ENCODE peak calls at places on chromosomes 11 and 22, in ten cellular contexts. Q, Y, O, H, N, P, C, G, K and R are unnamed samples.

GRCh38 chr11:115695677-115696451 is 191.6 kb upstream of the CADM1 start:
- DNase-seq in Q (no peak), Y (no peak), O (no peak), H (no peak), N (no peak), P (no peak), C (no peak), G (no peak), K (no peak), R (no peak)

GRCh38 chr22:30861131-30861530 is 107.4 kb downstream of the MORC2 start:
- DNase-seq in Q (no peak), Y (no peak), O (no peak), H (no peak), N (no peak), P (no peak), C (peak; percentile 43), G (no peak), K (peak; percentile 22), R (no peak)

GRCh38 chr22:38442967-38443674 is 11.9 kb downstream of the KCNJ4 start:
- DNase-seq in Q (peak; percentile 80), Y (no peak), O (no peak), H (no peak), N (no peak), P (no peak), C (no peak), G (no peak), K (no peak), R (no peak)

GRCh38 chr11:11349870-11350325 is 3.2 kb downstream of the CSNK2A3 start:
- DNase-seq in Q (peak; percentile 39), Y (no peak), O (no peak), H (no peak), N (no peak), P (no peak), C (no peak), G (no peak), K (no peak), R (peak; percentile 41)

GRCh38 chr22:49039625-49040024 is 788.0 kb downstream of the BRD1 start:
- DNase-seq in Q (no peak), Y (no peak), O (no peak), H (no peak), N (no peak), P (no peak), C (no peak), G (no peak), K (no peak), R (no peak)

GRCh38 chr11:89220684-89221339 is 43.1 kb downstream of the TYR start:
- DNase-seq in Q (no peak), Y (no peak), O (no peak), H (no peak), N (no peak), P (no peak), C (no peak), G (no peak), K (no peak), R (no peak)

GRCh38 chr11:40274017-40274416 is 1185.4 kb downstream of the LRRC4C start:
- DNase-seq in Q (no peak), Y (no peak), O (no peak), H (no peak), N (no peak), P (no peak), C (no peak), G (no peak), K (no peak), R (peak; percentile 34)

GRCh38 chr11:107198490-107199007 is 180.3 kb upstream of the GUCY1A2 start:
- DNase-seq in Q (no peak), Y (no peak), O (no peak), H (no peak), N (no peak), P (no peak), C (no peak), G (no peak), K (no peak), R (no peak)

GRCh38 chr11:65903068-65903481 is 2.9 kb upstream of the FOSL1 start:
- DNase-seq in Q (no peak), Y (peak; percentile 85), O (no peak), H (no peak), N (no peak), P (no peak), C (no peak), G (peak; percentile 78), K (no peak), R (no peak)

GRCh38 chr11:65899356-65900124 is 648 bp downstream of the FOSL1 start:
- DNase-seq in Q (peak; percentile 56), Y (peak; percentile 75), O (peak; percentile 87), H (no peak), N (peak; percentile 50), P (peak; percentile 53), C (peak; percentile 92), G (peak; percentile 89), K (peak; percentile 68), R (peak; percentile 66)

GRCh38 chr11:65898656-65899355 is 1.4 kb downstream of the FOSL1 start:
- DNase-seq in Q (no peak), Y (no peak), O (no peak), H (no peak), N (no peak), P (no peak), C (no peak), G (no peak), K (no peak), R (no peak)

GRCh38 chr11:65900899-65901180 is 652 bp upstream of the FOSL1 start:
- DNase-seq in Q (no peak), Y (no peak), O (no peak), H (no peak), N (no peak), P (no peak), C (no peak), G (no peak), K (no peak), R (no peak)

DNA sequence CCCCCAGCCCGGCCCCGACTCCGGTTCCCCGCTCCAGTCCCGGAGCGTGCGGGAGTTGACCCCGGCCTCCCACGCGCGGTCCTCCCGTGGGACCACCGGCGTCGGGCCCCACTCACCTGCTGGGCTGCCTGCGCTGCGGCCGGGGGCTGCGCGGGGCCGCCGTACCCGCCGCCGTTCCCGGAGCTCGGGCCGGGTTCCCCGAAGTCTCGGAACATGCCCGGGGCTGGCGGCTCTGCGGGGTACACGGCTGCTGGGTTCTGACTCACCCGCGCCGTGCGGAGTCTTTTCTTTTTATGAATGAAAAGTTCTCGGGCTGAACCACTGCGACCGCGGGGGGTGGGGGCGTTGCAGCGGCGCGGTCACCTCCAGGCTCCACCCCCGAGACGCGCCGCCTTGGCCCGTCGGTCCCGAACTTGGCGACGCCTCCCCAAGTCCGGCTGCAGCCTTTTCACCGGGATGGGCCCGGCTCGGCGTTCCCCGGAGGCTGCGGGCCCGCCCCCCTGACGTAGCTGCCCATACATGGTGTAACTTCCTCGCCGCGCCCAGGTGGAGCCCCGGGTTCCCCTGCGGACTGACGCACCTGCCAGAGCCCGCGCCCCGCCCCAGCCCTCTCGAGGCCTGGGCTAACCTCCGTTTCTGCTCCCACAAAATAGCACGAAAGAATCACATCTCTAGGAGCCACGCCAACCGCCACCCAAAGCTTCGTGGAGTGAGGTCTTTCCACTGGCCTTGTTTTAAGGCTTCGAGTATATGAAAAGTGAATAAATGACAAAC is at the start of gene FOSL1:
- DNase-seq in Q (peak; percentile 86), Y (peak; percentile 91), O (peak; percentile 95), H (peak; percentile 75), N (peak; percentile 77), P (peak; percentile 89), C (peak; percentile 96), G (peak; percentile 97), K (peak; percentile 83), R (peak; percentile 93)
- TF ChIP-seq POLR2A in Q (no peak), Y (peak; percentile 78), O (peak; percentile 83), H (no peak), N (peak; percentile 60), P (peak; percentile 52), C (no peak), G (peak; percentile 97), K (peak; percentile 72), R (peak; percentile 90)

DNA sequence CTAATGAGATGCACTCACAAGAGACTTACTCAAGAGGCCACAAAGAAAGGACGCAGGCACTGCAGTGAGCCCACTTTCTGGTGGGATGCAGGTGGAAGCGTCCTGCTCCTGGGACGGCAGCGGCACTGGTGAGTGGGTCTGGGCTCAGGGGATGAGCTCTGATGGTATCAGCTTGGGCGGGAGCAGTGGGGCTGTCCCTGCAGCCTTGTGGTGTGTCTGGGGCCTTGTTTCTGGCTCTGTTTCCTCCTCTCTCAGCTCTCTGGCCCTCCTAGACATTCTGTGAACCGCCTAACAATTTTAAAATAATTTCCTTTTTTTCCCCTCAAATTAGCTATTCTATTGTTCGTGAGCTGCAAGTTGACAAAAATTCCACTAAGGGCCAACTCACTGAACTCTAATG is 8.8 kb upstream of the ST14 start:
- DNase-seq in Q (no peak), Y (no peak), O (no peak), H (no peak), N (no peak), P (no peak), C (no peak), G (no peak), K (no peak), R (no peak)
- TF ChIP-seq POLR2A in Q (no peak), Y (no peak), O (no peak), H (no peak), N (no peak), P (no peak), C (no peak), G (no peak), K (no peak), R (no peak)

DNA sequence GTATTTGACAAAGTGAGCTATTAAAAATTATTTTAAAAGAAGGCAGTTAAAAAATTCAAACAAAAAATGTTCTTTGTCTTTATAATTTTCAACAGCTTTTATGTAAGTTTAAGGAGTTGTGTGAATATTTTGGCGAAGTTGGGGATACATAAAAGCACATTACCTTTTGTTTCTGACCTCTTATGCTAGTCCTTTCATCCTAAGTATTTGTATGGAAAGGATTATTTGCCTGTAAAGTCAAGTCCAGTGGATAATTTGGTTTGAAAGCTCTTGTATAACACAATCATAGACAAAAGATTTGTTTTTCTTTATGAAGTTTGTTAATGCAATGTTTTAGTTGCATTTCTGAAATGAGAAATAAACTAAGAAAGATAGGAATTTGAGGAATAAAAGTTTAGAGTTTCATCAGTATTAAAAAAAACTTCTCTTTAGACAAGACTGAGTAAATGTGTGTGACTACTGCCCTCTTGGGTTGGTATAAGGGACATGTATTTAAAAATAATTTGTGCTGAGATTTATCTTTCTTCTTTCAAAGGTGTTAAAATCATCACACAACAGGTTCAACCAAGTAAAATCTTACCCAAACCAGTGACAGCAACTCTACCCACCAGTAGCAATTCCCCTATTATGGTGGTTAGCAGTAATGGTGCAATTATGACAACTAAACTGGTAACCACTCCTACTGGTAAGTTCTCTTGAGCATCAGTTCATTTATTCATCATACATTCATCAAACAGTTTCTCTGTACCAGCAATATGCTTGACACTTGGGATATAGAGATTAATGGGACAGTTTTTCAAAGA is 68.2 kb downstream of the EMSY start:
- DNase-seq in Q (no peak), Y (no peak), O (peak; percentile 17), H (no peak), N (no peak), P (no peak), C (no peak), G (no peak), K (no peak), R (no peak)
- TF ChIP-seq POLR2A in Q (no peak), Y (no peak), O (no peak), H (no peak), N (no peak), P (no peak), C (no peak), G (no peak), K (no peak), R (no peak)

DNA sequence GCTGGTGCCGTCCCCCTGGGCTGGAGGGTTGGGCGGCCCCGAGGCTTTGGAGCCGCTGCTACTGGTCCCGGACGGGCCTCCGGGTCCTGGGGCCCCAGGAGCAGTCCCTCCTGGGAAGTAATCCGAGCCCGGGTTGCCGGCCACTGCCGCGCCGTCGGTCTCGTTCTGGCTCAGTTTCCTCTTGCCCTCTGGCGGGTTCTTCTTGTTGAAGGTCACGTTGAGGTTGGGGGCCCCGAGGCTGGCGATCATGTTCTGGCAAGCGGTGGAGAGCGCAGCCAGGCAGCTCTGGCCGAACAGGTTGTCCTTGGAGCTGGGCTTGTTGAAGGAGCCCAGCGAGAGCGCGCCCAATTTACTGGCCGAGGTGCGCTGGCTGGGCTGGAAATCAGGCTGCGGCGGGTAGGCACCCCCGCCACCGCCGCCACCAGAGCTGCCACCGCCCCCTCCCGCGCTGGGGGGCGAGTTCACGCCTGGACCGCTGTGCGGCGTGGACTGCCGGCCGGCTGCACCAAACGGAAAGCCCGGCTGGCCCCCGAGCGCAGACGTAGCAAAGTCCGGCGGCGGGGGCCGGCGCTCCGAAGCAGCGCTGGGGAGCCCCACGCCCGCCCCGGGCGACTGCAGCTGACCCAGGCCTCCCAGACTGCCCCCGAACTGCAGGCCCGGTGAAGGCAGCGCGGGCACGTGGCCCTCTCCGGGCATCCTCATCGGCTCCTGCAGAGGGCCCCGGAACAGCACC is 3.6 kb downstream of the MN1 start:
- DNase-seq in Q (no peak), Y (no peak), O (no peak), H (no peak), N (no peak), P (no peak), C (no peak), G (no peak), K (no peak), R (no peak)
- TF ChIP-seq POLR2A in Q (no peak), Y (no peak), O (no peak), H (no peak), N (no peak), P (no peak), C (no peak), G (no peak), K (no peak), R (no peak)